ENCODE peak calls at places on chromosomes 13 and 19, in five cellular contexts. O is stimulated activated CD8-positive, alpha-beta memory T cell treated with anti-CD3 and anti-CD28 coated beads, Interleukin-7, amount 100 ng/mL, for 1 hour; P is IMR-90; L is psoas muscle; Z is endodermal cell. C is an unnamed sample.

GRCh38 chr13:99228737-99229691 is 28.4 kb downstream of the UBAC2 start:
- DNase-seq in O (no peak), P (peak), L (no peak), Z (no peak), C (no peak)

GRCh38 chr19:12773571-12773970 is 1.8 kb downstream of the HOOK2 start:
- DNase-seq in O (no peak), P (peak), L (no peak), Z (no peak), C (no peak)

GRCh38 chr19:35521124-35521743 is 6.9 kb downstream of the SBSN start:
- DNase-seq in O (no peak), P (no peak), L (no peak), Z (peak), C (no peak)

GRCh38 chr19:6801397-6802086 is 29.0 kb downstream of the VAV1 start:
- DNase-seq in O (peak), P (no peak), L (peak), Z (peak), C (no peak)

GRCh38 chr19:29578349-29578748 is 27.7 kb upstream of the POP4 start:
- DNase-seq in O (no peak), P (no peak), L (no peak), Z (no peak), C (no peak)

GRCh38 chr13:104949840-104950805 is 1585.3 kb downstream of the EFNB2 start:
- DNase-seq in O (no peak), P (no peak), L (no peak), Z (no peak), C (no peak)

GRCh38 chr13:103282571-103283450 is 216.6 kb upstream of the SLC10A2 start:
- DNase-seq in O (no peak), P (peak), L (no peak), Z (peak), C (no peak)

GRCh38 chr19:58218899-58219298 is 9.8 kb upstream of the ZNF544 start:
- DNase-seq in O (no peak), P (no peak), L (no peak), Z (peak), C (peak)

GRCh38 chr19:2544576-2545415 is 68.9 kb downstream of the GADD45B start:
- DNase-seq in O (no peak), P (no peak), L (no peak), Z (no peak), C (no peak)

GRCh38 chr13:42660367-42660965 is 86.5 kb downstream of the TNFSF11 start:
- DNase-seq in O (no peak), P (peak), L (no peak), Z (no peak), C (no peak)

GRCh38 chr13:36026556-36026955 is 104.6 kb downstream of the DCLK1 start:
- DNase-seq in O (no peak), P (no peak), L (no peak), Z (no peak), C (peak)